ENCODE peak calls at places on chromosomes 12 and 14, in five cellular contexts. X is NT2/D1, P is HepG2, I is H1, Q is GM12878. T is an unnamed sample.

GRCh38 chr12:6961695-6962284 is 8.7 kb downstream of the PHB2 start:
- DNase-seq in X (peak; percentile 96), P (peak; percentile 81), I (no peak), Q (no peak), T (peak; percentile 79)

GRCh38 chr14:101843665-101844064 is 82.2 kb downstream of the PPP2R5C start:
- DNase-seq in X (no peak), P (no peak), I (no peak), Q (peak; percentile 69), T (no peak)

GRCh38 chr14:102046337-102047278 is 40.2 kb downstream of the HSP90AA1 start:
- DNase-seq in X (peak; percentile 83), P (peak; percentile 70), I (peak; percentile 75), Q (no peak), T (peak; percentile 61)

GRCh38 chr12:113903381-113903863 is 62.7 kb downstream of the RBM19 start:
- DNase-seq in X (no peak), P (no peak), I (no peak), Q (peak; percentile 17), T (no peak)

GRCh38 chr12:104643921-104644669 is 187.3 kb downstream of the CHST11 start:
- DNase-seq in X (no peak), P (no peak), I (no peak), Q (peak; percentile 43), T (no peak)

GRCh38 chr14:58865520-58866281 is 227.9 kb downstream of the DACT1 start:
- DNase-seq in X (no peak), P (no peak), I (no peak), Q (no peak), T (no peak)

GRCh38 chr12:86827409-86827808 is 571.2 kb upstream of the MGAT4C start:
- DNase-seq in X (no peak), P (no peak), I (no peak), Q (no peak), T (no peak)

GRCh38 chr14:72350215-72350614 is 418.0 kb downstream of the RGS6 start:
- DNase-seq in X (no peak), P (no peak), I (no peak), Q (no peak), T (no peak)

GRCh38 chr12:116594325-116595038 is 35.3 kb downstream of the MAP1LC3B2 start:
- DNase-seq in X (no peak), P (no peak), I (no peak), Q (no peak), T (no peak)

GRCh38 chr14:92382677-92383076 is 59.7 kb downstream of the SLC24A4 start:
- DNase-seq in X (no peak), P (no peak), I (no peak), Q (no peak), T (peak; percentile 16)

GRCh38 chr12:117045998-117046374 is 53.2 kb downstream of the TESC start:
- DNase-seq in X (no peak), P (peak; percentile 69), I (no peak), Q (no peak), T (no peak)

GRCh38 chr14:59098377-59098776 is 90.1 kb upstream of the DAAM1 start:
- DNase-seq in X (no peak), P (no peak), I (no peak), Q (no peak), T (no peak)

GRCh38 chr14:105742531-105742848 is 216.1 kb downstream of the TMEM121 start:
- DNase-seq in X (no peak), P (no peak), I (no peak), Q (no peak), T (no peak)

GRCh38 chr14:105746124-105746514 is 219.7 kb downstream of the TMEM121 start:
- DNase-seq in X (no peak), P (no peak), I (no peak), Q (no peak), T (no peak)

GRCh38 chr14:105745433-105746123 is 219.2 kb downstream of the TMEM121 start:
- DNase-seq in X (no peak), P (no peak), I (no peak), Q (no peak), T (no peak)

DNA sequence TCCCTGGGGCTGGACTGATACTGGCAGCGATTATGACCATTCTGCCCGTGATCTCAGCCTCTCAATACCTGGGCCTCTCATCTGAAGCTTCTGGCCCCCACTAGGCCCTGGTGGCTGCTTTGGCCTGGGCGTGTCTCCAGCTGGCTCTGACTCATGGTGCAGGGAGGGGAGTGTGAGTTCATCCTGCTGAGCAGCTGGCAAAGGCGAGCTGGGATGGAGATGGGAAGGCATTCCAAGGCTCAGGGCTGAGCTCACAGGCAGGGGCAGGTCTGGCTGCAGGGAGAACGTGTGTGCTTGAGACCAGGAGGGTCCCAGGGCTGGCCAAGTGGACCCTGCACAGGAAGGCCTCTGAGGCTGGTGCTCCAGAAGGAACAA is 221.8 kb downstream of the TMEM121 start:
- DNase-seq in X (peak; percentile 30), P (no peak), I (no peak), Q (no peak), T (no peak)
- TF ChIP-seq SUZ12 in X (no peak), P (no peak), I (no peak), Q (no peak), T (no peak)

DNA sequence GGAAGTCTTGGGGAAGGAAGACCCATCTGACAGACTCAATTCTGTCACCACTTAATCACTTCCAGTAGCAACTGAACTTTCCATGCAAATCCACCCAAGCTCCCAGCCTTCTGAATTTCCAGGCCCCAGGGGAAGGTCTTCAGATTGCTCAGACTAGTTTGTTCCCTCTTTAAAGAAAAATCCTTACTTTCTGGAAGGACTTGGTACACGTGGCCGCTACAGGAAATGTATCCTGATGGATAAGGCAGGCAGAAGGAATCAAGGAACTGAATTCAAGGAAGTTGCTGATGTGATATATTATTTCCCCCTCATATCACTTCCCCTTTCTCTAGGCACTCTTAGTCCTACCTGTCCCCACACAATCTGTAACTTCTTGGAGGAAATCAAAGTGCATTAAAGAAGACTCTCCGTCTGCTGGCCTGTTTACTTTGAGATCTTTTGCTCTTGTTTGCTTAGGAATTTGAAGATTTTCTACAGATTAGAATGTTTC is 6.4 kb downstream of the NFKBIA start:
- DNase-seq in X (no peak), P (no peak), I (no peak), Q (no peak), T (no peak)
- TF ChIP-seq SUZ12 in X (no peak), P (no peak), I (no peak), Q (no peak), T (no peak)

GRCh38 chr14:61864329-61864898 is 102.2 kb downstream of the SNAPC1 start:
- DNase-seq in X (no peak), P (no peak), I (no peak), Q (no peak), T (no peak)

GRCh38 chr14:61866932-61867920 is 105.0 kb downstream of the SNAPC1 start:
- DNase-seq in X (no peak), P (no peak), I (no peak), Q (peak; percentile 88), T (no peak)

GRCh38 chr14:61860294-61860918 is 98.2 kb downstream of the SNAPC1 start:
- DNase-seq in X (peak; percentile 9), P (peak; percentile 34), I (no peak), Q (peak; percentile 44), T (peak; percentile 64)

GRCh38 chr14:61861320-61861865 is 99.2 kb downstream of the SNAPC1 start:
- DNase-seq in X (no peak), P (peak; percentile 36), I (no peak), Q (no peak), T (no peak)
- TF ChIP-seq SUZ12 in X (no peak), P (no peak), I (no peak), Q (no peak), T (no peak)

DNA sequence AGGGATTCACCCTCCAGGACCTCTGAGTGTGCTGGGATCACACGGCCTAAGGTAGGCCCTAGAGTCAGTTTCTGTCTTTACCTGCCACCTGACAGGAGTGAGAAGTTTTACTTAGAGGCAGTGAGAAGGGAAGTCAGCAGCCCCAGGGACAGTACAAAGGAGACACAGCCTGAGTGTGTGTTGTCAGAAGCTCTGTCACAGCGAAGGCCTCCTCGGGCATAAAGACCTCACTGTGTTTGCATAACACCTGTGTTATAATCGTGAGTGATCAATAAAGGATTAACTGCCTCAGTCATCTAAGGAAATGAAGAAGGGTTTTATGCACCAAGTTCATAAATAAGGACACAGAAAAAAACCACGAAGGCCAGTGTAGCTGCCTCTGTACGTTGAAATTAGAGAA is 159.5 kb downstream of the DAD1 start:
- DNase-seq in X (no peak), P (no peak), I (no peak), Q (no peak), T (no peak)
- TF ChIP-seq SUZ12 in X (no peak), P (no peak), I (no peak), Q (no peak), T (no peak)

GRCh38 chr12:47811581-47812484 is 7.9 kb downstream of the HDAC7 start:
- DNase-seq in X (no peak), P (no peak), I (no peak), Q (no peak), T (no peak)
- TF ChIP-seq SUZ12 in X (no peak), P (no peak), I (no peak), Q (no peak), T (no peak)

GRCh38 chr12:50257226-50258166 is 25.8 kb downstream of the LIMA1 start:
- DNase-seq in X (no peak), P (no peak), I (no peak), Q (no peak), T (no peak)
- TF ChIP-seq SUZ12 in X (no peak), P (no peak), I (no peak), Q (no peak), T (no peak)

GRCh38 chr14:64703393-64704144 is 655 bp upstream of the PLEKHG3 start:
- DNase-seq in X (no peak), P (no peak), I (no peak), Q (no peak), T (no peak)
- TF ChIP-seq SUZ12 in X (no peak), P (no peak), I (no peak), Q (no peak), T (no peak)

T was measured in HEK293T.